ENCODE peak calls at places on chromosomes 5 and 9, in seven cellular contexts. One of them, this sample, is unnamed.

GRCh38 chr9:36189978-36190377 is 743 bp upstream of the CLTA start:
- DNase-seq in NCI-H1092: no peak
- DNase-seq in NCI-H524: no peak
- DNase-seq in stimulated activated CD4-positive, alpha-beta T cell treated with anti-CD3 and anti-CD28 coated beads, Interleukin-1b, Interleukin-23, amount 100 ng/mL, for 48 hours: no peak
- DNase-seq in NCI-H69: peak; percentile 50
- DNase-seq in H7: no peak
- DNase-seq in AG08395: no peak
- DNase-seq in this sample: no peak

GRCh38 chr5:174317261-174317894 is 271.9 kb downstream of the NSG2 start:
- DNase-seq in H7: peak; percentile 86
- DNase-seq in stimulated activated CD4-positive, alpha-beta T cell treated with anti-CD3 and anti-CD28 coated beads, Interleukin-1b, Interleukin-23, amount 100 ng/mL, for 48 hours: no peak
- DNase-seq in AG08395: peak; percentile 55
- DNase-seq in NCI-H1092: no peak
- DNase-seq in NCI-H69: peak; percentile 82
- DNase-seq in NCI-H524: peak; percentile 13
- DNase-seq in this sample: peak; percentile 8

GRCh38 chr5:111116550-111116949 is 24.4 kb downstream of the WDR36 start:
- DNase-seq in NCI-H69: peak; percentile 47
- DNase-seq in H7: no peak
- DNase-seq in AG08395: no peak
- DNase-seq in NCI-H524: no peak
- DNase-seq in NCI-H1092: no peak
- DNase-seq in stimulated activated CD4-positive, alpha-beta T cell treated with anti-CD3 and anti-CD28 coated beads, Interleukin-1b, Interleukin-23, amount 100 ng/mL, for 48 hours: no peak
- DNase-seq in this sample: no peak

GRCh38 chr5:12730354-12730753 is 826.1 kb upstream of the CTNND2 start:
- DNase-seq in NCI-H524: no peak
- DNase-seq in NCI-H1092: no peak
- DNase-seq in H7: no peak
- DNase-seq in NCI-H69: no peak
- DNase-seq in AG08395: no peak
- DNase-seq in stimulated activated CD4-positive, alpha-beta T cell treated with anti-CD3 and anti-CD28 coated beads, Interleukin-1b, Interleukin-23, amount 100 ng/mL, for 48 hours: no peak
- DNase-seq in this sample: no peak

GRCh38 chr9:37468620-37469019 is 3.4 kb upstream of the ZBTB5 start:
- DNase-seq in NCI-H524: no peak
- DNase-seq in AG08395: no peak
- DNase-seq in NCI-H69: no peak
- DNase-seq in H7: peak; percentile 44
- DNase-seq in stimulated activated CD4-positive, alpha-beta T cell treated with anti-CD3 and anti-CD28 coated beads, Interleukin-1b, Interleukin-23, amount 100 ng/mL, for 48 hours: no peak
- DNase-seq in NCI-H1092: no peak
- DNase-seq in this sample: no peak

GRCh38 chr5:24385070-24385469 is 259.7 kb downstream of the CDH10 start:
- DNase-seq in NCI-H524: no peak
- DNase-seq in NCI-H1092: no peak
- DNase-seq in AG08395: no peak
- DNase-seq in stimulated activated CD4-positive, alpha-beta T cell treated with anti-CD3 and anti-CD28 coated beads, Interleukin-1b, Interleukin-23, amount 100 ng/mL, for 48 hours: no peak
- DNase-seq in H7: no peak
- DNase-seq in NCI-H69: no peak
- DNase-seq in this sample: no peak

GRCh38 chr5:125604104-125604503 is 819.1 kb upstream of the GRAMD2B start:
- DNase-seq in H7: no peak
- DNase-seq in NCI-H1092: no peak
- DNase-seq in stimulated activated CD4-positive, alpha-beta T cell treated with anti-CD3 and anti-CD28 coated beads, Interleukin-1b, Interleukin-23, amount 100 ng/mL, for 48 hours: no peak
- DNase-seq in AG08395: no peak
- DNase-seq in NCI-H69: no peak
- DNase-seq in NCI-H524: no peak
- DNase-seq in this sample: no peak

GRCh38 chr5:32584651-32585050 is 706 bp upstream of the SUB1 start:
- DNase-seq in NCI-H69: no peak
- DNase-seq in AG08395: no peak
- DNase-seq in NCI-H1092: no peak
- DNase-seq in stimulated activated CD4-positive, alpha-beta T cell treated with anti-CD3 and anti-CD28 coated beads, Interleukin-1b, Interleukin-23, amount 100 ng/mL, for 48 hours: no peak
- DNase-seq in NCI-H524: no peak
- DNase-seq in H7: no peak
- DNase-seq in this sample: no peak

GRCh38 chr5:96566775-96567174 is 95.4 kb upstream of the CAST start:
- DNase-seq in AG08395: no peak
- DNase-seq in stimulated activated CD4-positive, alpha-beta T cell treated with anti-CD3 and anti-CD28 coated beads, Interleukin-1b, Interleukin-23, amount 100 ng/mL, for 48 hours: no peak
- DNase-seq in NCI-H69: no peak
- DNase-seq in H7: no peak
- DNase-seq in NCI-H1092: no peak
- DNase-seq in NCI-H524: no peak
- DNase-seq in this sample: no peak

GRCh38 chr5:73690015-73690414 is 64.0 kb downstream of the ARHGEF28 start:
- DNase-seq in AG08395: no peak
- DNase-seq in NCI-H1092: no peak
- DNase-seq in H7: no peak
- DNase-seq in NCI-H524: no peak
- DNase-seq in NCI-H69: no peak
- DNase-seq in stimulated activated CD4-positive, alpha-beta T cell treated with anti-CD3 and anti-CD28 coated beads, Interleukin-1b, Interleukin-23, amount 100 ng/mL, for 48 hours: no peak
- DNase-seq in this sample: no peak

GRCh38 chr5:138241688-138242547 is 28.8 kb upstream of the CDC23 start:
- DNase-seq in H7: peak; percentile 91
- DNase-seq in AG08395: peak; percentile 45
- DNase-seq in NCI-H524: no peak
- DNase-seq in stimulated activated CD4-positive, alpha-beta T cell treated with anti-CD3 and anti-CD28 coated beads, Interleukin-1b, Interleukin-23, amount 100 ng/mL, for 48 hours: no peak
- DNase-seq in NCI-H69: peak; percentile 76
- DNase-seq in NCI-H1092: no peak
- DNase-seq in this sample: no peak

GRCh38 chr5:74262810-74263209 is 377.7 kb downstream of the ENC1 start:
- DNase-seq in NCI-H524: no peak
- DNase-seq in H7: no peak
- DNase-seq in AG08395: no peak
- DNase-seq in NCI-H1092: no peak
- DNase-seq in stimulated activated CD4-positive, alpha-beta T cell treated with anti-CD3 and anti-CD28 coated beads, Interleukin-1b, Interleukin-23, amount 100 ng/mL, for 48 hours: no peak
- DNase-seq in NCI-H69: peak; percentile 37
- DNase-seq in this sample: no peak

GRCh38 chr9:17631396-17631795 is 52.5 kb downstream of the SH3GL2 start:
- DNase-seq in NCI-H1092: no peak
- DNase-seq in stimulated activated CD4-positive, alpha-beta T cell treated with anti-CD3 and anti-CD28 coated beads, Interleukin-1b, Interleukin-23, amount 100 ng/mL, for 48 hours: no peak
- DNase-seq in H7: no peak
- DNase-seq in AG08395: no peak
- DNase-seq in NCI-H69: no peak
- DNase-seq in NCI-H524: no peak
- DNase-seq in this sample: no peak

GRCh38 chr5:131538177-131538593 is 96.8 kb downstream of the RAPGEF6 start:
- DNase-seq in NCI-H1092: no peak
- DNase-seq in stimulated activated CD4-positive, alpha-beta T cell treated with anti-CD3 and anti-CD28 coated beads, Interleukin-1b, Interleukin-23, amount 100 ng/mL, for 48 hours: no peak
- DNase-seq in NCI-H524: no peak
- DNase-seq in AG08395: no peak
- DNase-seq in H7: no peak
- DNase-seq in NCI-H69: peak; percentile 20
- DNase-seq in this sample: no peak

GRCh38 chr5:96703384-96703910 is 41.3 kb downstream of the CAST start:
- DNase-seq in NCI-H1092: no peak
- DNase-seq in NCI-H69: peak; percentile 56
- DNase-seq in AG08395: no peak
- DNase-seq in H7: no peak
- DNase-seq in NCI-H524: no peak
- DNase-seq in stimulated activated CD4-positive, alpha-beta T cell treated with anti-CD3 and anti-CD28 coated beads, Interleukin-1b, Interleukin-23, amount 100 ng/mL, for 48 hours: peak; percentile 77
- DNase-seq in this sample: no peak

GRCh38 chr5:110477923-110478322 is 248.5 kb downstream of the TMEM232 start:
- DNase-seq in H7: no peak
- DNase-seq in NCI-H69: no peak
- DNase-seq in stimulated activated CD4-positive, alpha-beta T cell treated with anti-CD3 and anti-CD28 coated beads, Interleukin-1b, Interleukin-23, amount 100 ng/mL, for 48 hours: no peak
- DNase-seq in AG08395: peak; percentile 3
- DNase-seq in NCI-H524: no peak
- DNase-seq in NCI-H1092: no peak
- DNase-seq in this sample: no peak

GRCh38 chr5:35308391-35308790 is 78.1 kb upstream of the PRLR start:
- DNase-seq in NCI-H69: peak; percentile 76
- DNase-seq in stimulated activated CD4-positive, alpha-beta T cell treated with anti-CD3 and anti-CD28 coated beads, Interleukin-1b, Interleukin-23, amount 100 ng/mL, for 48 hours: no peak
- DNase-seq in NCI-H524: no peak
- DNase-seq in H7: no peak
- DNase-seq in NCI-H1092: peak; percentile 56
- DNase-seq in AG08395: no peak
- DNase-seq in this sample: no peak

GRCh38 chr5:73066466-73066865 is 53.9 kb upstream of the TMEM171 start:
- DNase-seq in NCI-H69: no peak
- DNase-seq in stimulated activated CD4-positive, alpha-beta T cell treated with anti-CD3 and anti-CD28 coated beads, Interleukin-1b, Interleukin-23, amount 100 ng/mL, for 48 hours: no peak
- DNase-seq in NCI-H524: no peak
- DNase-seq in NCI-H1092: no peak
- DNase-seq in H7: no peak
- DNase-seq in AG08395: peak; percentile 70
- DNase-seq in this sample: no peak

GRCh38 chr9:107727113-107727780 is 237.7 kb upstream of the KLF4 start:
- DNase-seq in AG08395: peak; percentile 53
- DNase-seq in stimulated activated CD4-positive, alpha-beta T cell treated with anti-CD3 and anti-CD28 coated beads, Interleukin-1b, Interleukin-23, amount 100 ng/mL, for 48 hours: no peak
- DNase-seq in NCI-H69: no peak
- DNase-seq in NCI-H1092: no peak
- DNase-seq in NCI-H524: no peak
- DNase-seq in H7: no peak
- DNase-seq in this sample: no peak

GRCh38 chr5:58002318-58002717 is 457.6 kb downstream of the PLK2 start:
- DNase-seq in stimulated activated CD4-positive, alpha-beta T cell treated with anti-CD3 and anti-CD28 coated beads, Interleukin-1b, Interleukin-23, amount 100 ng/mL, for 48 hours: no peak
- DNase-seq in NCI-H69: no peak
- DNase-seq in H7: no peak
- DNase-seq in NCI-H524: no peak
- DNase-seq in AG08395: no peak
- DNase-seq in NCI-H1092: no peak
- DNase-seq in this sample: no peak

GRCh38 chr5:78361226-78361993 is 993 bp downstream of the SCAMP1 start:
- DNase-seq in NCI-H69: peak; percentile 93
- DNase-seq in H7: peak; percentile 55
- DNase-seq in AG08395: peak; percentile 39
- DNase-seq in NCI-H524: peak; percentile 17
- DNase-seq in NCI-H1092: peak; percentile 9
- DNase-seq in stimulated activated CD4-positive, alpha-beta T cell treated with anti-CD3 and anti-CD28 coated beads, Interleukin-1b, Interleukin-23, amount 100 ng/mL, for 48 hours: peak; percentile 1
- DNase-seq in this sample: peak; percentile 58

GRCh38 chr5:103519550-103519949 is 43.0 kb downstream of the NUDT12 start:
- DNase-seq in AG08395: peak; percentile 5
- DNase-seq in H7: peak; percentile 1
- DNase-seq in NCI-H1092: no peak
- DNase-seq in NCI-H524: no peak
- DNase-seq in stimulated activated CD4-positive, alpha-beta T cell treated with anti-CD3 and anti-CD28 coated beads, Interleukin-1b, Interleukin-23, amount 100 ng/mL, for 48 hours: no peak
- DNase-seq in NCI-H69: peak; percentile 49
- DNase-seq in this sample: no peak

GRCh38 chr9:19174127-19174921 is 47.0 kb upstream of the PLIN2 start:
- DNase-seq in H7: peak; percentile 71
- DNase-seq in AG08395: peak; percentile 94
- DNase-seq in NCI-H1092: peak; percentile 41
- DNase-seq in NCI-H524: peak; percentile 1
- DNase-seq in stimulated activated CD4-positive, alpha-beta T cell treated with anti-CD3 and anti-CD28 coated beads, Interleukin-1b, Interleukin-23, amount 100 ng/mL, for 48 hours: peak; percentile 61
- DNase-seq in NCI-H69: peak; percentile 90
- DNase-seq in this sample: no peak

GRCh38 chr5:175712681-175713085 is 54.8 kb downstream of the HRH2 start:
- DNase-seq in AG08395: no peak
- DNase-seq in H7: no peak
- DNase-seq in NCI-H524: peak; percentile 55
- DNase-seq in NCI-H69: peak; percentile 51
- DNase-seq in stimulated activated CD4-positive, alpha-beta T cell treated with anti-CD3 and anti-CD28 coated beads, Interleukin-1b, Interleukin-23, amount 100 ng/mL, for 48 hours: no peak
- DNase-seq in NCI-H1092: no peak
- DNase-seq in this sample: no peak

GRCh38 chr5:122906768-122907167 is 61.4 kb downstream of the SNX24 start:
- DNase-seq in NCI-H69: no peak
- DNase-seq in H7: no peak
- DNase-seq in NCI-H524: no peak
- DNase-seq in stimulated activated CD4-positive, alpha-beta T cell treated with anti-CD3 and anti-CD28 coated beads, Interleukin-1b, Interleukin-23, amount 100 ng/mL, for 48 hours: no peak
- DNase-seq in NCI-H1092: no peak
- DNase-seq in AG08395: no peak
- DNase-seq in this sample: no peak

GRCh38 chr9:72025956-72026355 is 34.5 kb downstream of the C9orf57 start:
- DNase-seq in H7: no peak
- DNase-seq in AG08395: no peak
- DNase-seq in stimulated activated CD4-positive, alpha-beta T cell treated with anti-CD3 and anti-CD28 coated beads, Interleukin-1b, Interleukin-23, amount 100 ng/mL, for 48 hours: no peak
- DNase-seq in NCI-H1092: no peak
- DNase-seq in NCI-H524: no peak
- DNase-seq in NCI-H69: peak; percentile 37
- DNase-seq in this sample: no peak

GRCh38 chr9:75231167-75231566 is 142.9 kb downstream of the OSTF1 start:
- DNase-seq in AG08395: no peak
- DNase-seq in H7: no peak
- DNase-seq in stimulated activated CD4-positive, alpha-beta T cell treated with anti-CD3 and anti-CD28 coated beads, Interleukin-1b, Interleukin-23, amount 100 ng/mL, for 48 hours: no peak
- DNase-seq in NCI-H1092: no peak
- DNase-seq in NCI-H69: no peak
- DNase-seq in NCI-H524: no peak
- DNase-seq in this sample: no peak

GRCh38 chr5:8848362-8848761 is 697.5 kb downstream of the SEMA5A start:
- DNase-seq in NCI-H524: no peak
- DNase-seq in H7: peak; percentile 41
- DNase-seq in NCI-H1092: no peak
- DNase-seq in AG08395: no peak
- DNase-seq in NCI-H69: peak; percentile 93
- DNase-seq in stimulated activated CD4-positive, alpha-beta T cell treated with anti-CD3 and anti-CD28 coated beads, Interleukin-1b, Interleukin-23, amount 100 ng/mL, for 48 hours: no peak
- DNase-seq in this sample: no peak

GRCh38 chr5:178186417-178186816 is 754 bp downstream of the GMCL2 start:
- DNase-seq in H7: no peak
- DNase-seq in NCI-H524: no peak
- DNase-seq in NCI-H69: no peak
- DNase-seq in AG08395: no peak
- DNase-seq in NCI-H1092: no peak
- DNase-seq in stimulated activated CD4-positive, alpha-beta T cell treated with anti-CD3 and anti-CD28 coated beads, Interleukin-1b, Interleukin-23, amount 100 ng/mL, for 48 hours: no peak
- DNase-seq in this sample: no peak

GRCh38 chr5:171614511-171614910 is 171.1 kb upstream of the SMIM23 start:
- DNase-seq in H7: no peak
- DNase-seq in NCI-H1092: no peak
- DNase-seq in NCI-H524: no peak
- DNase-seq in AG08395: no peak
- DNase-seq in NCI-H69: no peak
- DNase-seq in stimulated activated CD4-positive, alpha-beta T cell treated with anti-CD3 and anti-CD28 coated beads, Interleukin-1b, Interleukin-23, amount 100 ng/mL, for 48 hours: no peak
- DNase-seq in this sample: no peak

GRCh38 chr5:95958308-95959014 is 3.2 kb downstream of the ELL2 start:
- DNase-seq in NCI-H69: no peak
- DNase-seq in NCI-H524: no peak
- DNase-seq in H7: peak; percentile 18
- DNase-seq in AG08395: no peak
- DNase-seq in NCI-H1092: no peak
- DNase-seq in stimulated activated CD4-positive, alpha-beta T cell treated with anti-CD3 and anti-CD28 coated beads, Interleukin-1b, Interleukin-23, amount 100 ng/mL, for 48 hours: no peak
- DNase-seq in this sample: no peak

GRCh38 chr5:163248333-163248732 is 189.1 kb upstream of the CCNG1 start:
- DNase-seq in NCI-H69: no peak
- DNase-seq in NCI-H524: no peak
- DNase-seq in stimulated activated CD4-positive, alpha-beta T cell treated with anti-CD3 and anti-CD28 coated beads, Interleukin-1b, Interleukin-23, amount 100 ng/mL, for 48 hours: no peak
- DNase-seq in NCI-H1092: no peak
- DNase-seq in H7: no peak
- DNase-seq in AG08395: no peak
- DNase-seq in this sample: no peak

GRCh38 chr9:96163712-96164111 is 138.3 kb downstream of the HSD17B3 start:
- DNase-seq in NCI-H1092: no peak
- DNase-seq in NCI-H69: no peak
- DNase-seq in H7: no peak
- DNase-seq in NCI-H524: no peak
- DNase-seq in AG08395: no peak
- DNase-seq in stimulated activated CD4-positive, alpha-beta T cell treated with anti-CD3 and anti-CD28 coated beads, Interleukin-1b, Interleukin-23, amount 100 ng/mL, for 48 hours: no peak
- DNase-seq in this sample: no peak

GRCh38 chr9:94697972-94698581 is 28.4 kb upstream of the AOPEP start:
- DNase-seq in NCI-H524: no peak
- DNase-seq in stimulated activated CD4-positive, alpha-beta T cell treated with anti-CD3 and anti-CD28 coated beads, Interleukin-1b, Interleukin-23, amount 100 ng/mL, for 48 hours: no peak
- DNase-seq in NCI-H69: peak; percentile 18
- DNase-seq in AG08395: peak; percentile 14
- DNase-seq in NCI-H1092: no peak
- DNase-seq in H7: no peak
- DNase-seq in this sample: no peak